ENCODE peak calls at places on chromosomes 16 and 17, in nine cellular contexts. D is K562, L is breast epithelium, W is esophagus squamous epithelium, O is suprapubic skin, G is body of pancreas, F is endothelial cell of umbilical vein, M is sigmoid colon, C is adrenal gland. R is an unnamed sample. For H3K36me3, the result is how much of the 10 kb centered on the place peaks cover.

GRCh38 chr16:90077757-90078593 is 844 bp upstream of the PRDM7 start:
- DNase-seq in M (no peak), G (peak), O (no peak), L (peak), W (no peak), F (peak), D (peak), C (no peak), R (no peak)

GRCh38 chr16:67598527-67598926 is 36.2 kb downstream of the CTCF start:
- DNase-seq in G (no peak), L (no peak), M (no peak), D (no peak), O (no peak), F (no peak), C (no peak), W (no peak), R (no peak)

GRCh38 chr16:526181-527014 is 1.1 kb upstream of the CAPN15 start:
- DNase-seq in F (no peak), G (peak), M (peak), D (peak), C (peak), L (peak), W (no peak), O (no peak), R (peak)

GRCh38 chr17:43778337-43779144 is at the start of gene DUSP3:
- DNase-seq in G (peak), F (peak), O (peak), W (peak), L (peak), D (peak), C (peak), M (peak), R (peak)

GRCh38 chr17:29567362-29568330 is 809 bp upstream of the ABHD15 start:
- DNase-seq in G (peak), L (no peak), W (no peak), O (peak), F (peak), M (peak), C (peak), D (peak), R (peak)

GRCh38 chr17:50476545-50477315 is 1.9 kb upstream of the RSAD1 start:
- DNase-seq in M (no peak), C (peak), F (no peak), L (no peak), D (no peak), O (no peak), G (peak), W (no peak), R (no peak)

GRCh38 chr16:101586-101985 is 23.6 kb downstream of the MPG start:
- DNase-seq in G (no peak), L (no peak), D (no peak), O (no peak), M (no peak), C (no peak), F (no peak), W (no peak), R (no peak)

GRCh38 chr16:54657709-54658102 is 273.0 kb upstream of the IRX5 start:
- DNase-seq in G (no peak), W (no peak), C (no peak), D (no peak), O (no peak), L (no peak), F (no peak), M (no peak), R (no peak)

GRCh38 chr17:7914771-7915610 is 1.1 kb downstream of the RNF227 start:
- DNase-seq in F (peak), M (peak), D (no peak), O (no peak), L (peak), W (no peak), C (peak), G (peak), R (peak)

GRCh38 chr16:49854227-49855203 is 1.4 kb downstream of the ZNF423 start:
- DNase-seq in G (peak), L (no peak), D (no peak), C (peak), M (peak), W (no peak), F (peak), O (no peak), R (peak)

GRCh38 chr17:37714897-37715296 is 30.0 kb downstream of the HNF1B start:
- DNase-seq in F (no peak), W (no peak), C (no peak), G (no peak), L (no peak), D (no peak), M (no peak), O (no peak), R (no peak)

GRCh38 chr16:79767597-79768280 is 167.2 kb upstream of the MAF start:
- DNase-seq in O (no peak), F (no peak), D (no peak), G (peak), L (no peak), C (peak), M (no peak), W (no peak), R (no peak)

GRCh38 chr16:17176199-17176598 is 294.6 kb downstream of the XYLT1 start:
- DNase-seq in W (no peak), C (no peak), F (no peak), G (no peak), O (no peak), M (no peak), L (no peak), D (no peak), R (no peak)

GRCh38 chr17:12985431-12986285 is 32.2 kb downstream of the ELAC2 start:
- DNase-seq in F (no peak), W (no peak), L (no peak), C (no peak), M (no peak), G (no peak), D (no peak), O (no peak), R (no peak)

GRCh38 chr17:82528484-82529265 is 9.1 kb downstream of the FOXK2 start:
- DNase-seq in O (peak), F (peak), W (no peak), L (peak), C (peak), G (peak), D (no peak), M (peak), R (peak)

GRCh38 chr17:56478836-56479447 is 114.6 kb upstream of the NOG start:
- DNase-seq in G (peak), L (no peak), D (peak), O (no peak), W (no peak), M (no peak), F (peak), C (peak), R (no peak)

GRCh38 chr17:80803451-80804428 is 187.9 kb upstream of the CHMP6 start:
- DNase-seq in W (no peak), L (no peak), O (no peak), M (no peak), F (no peak), C (no peak), G (no peak), D (no peak), R (no peak)

GRCh38 chr17:35345926-35346771 is 27.3 kb downstream of the SLFN11 start:
- DNase-seq in W (no peak), M (peak), C (peak), D (peak), F (peak), O (peak), L (peak), G (peak), R (peak)

DNA sequence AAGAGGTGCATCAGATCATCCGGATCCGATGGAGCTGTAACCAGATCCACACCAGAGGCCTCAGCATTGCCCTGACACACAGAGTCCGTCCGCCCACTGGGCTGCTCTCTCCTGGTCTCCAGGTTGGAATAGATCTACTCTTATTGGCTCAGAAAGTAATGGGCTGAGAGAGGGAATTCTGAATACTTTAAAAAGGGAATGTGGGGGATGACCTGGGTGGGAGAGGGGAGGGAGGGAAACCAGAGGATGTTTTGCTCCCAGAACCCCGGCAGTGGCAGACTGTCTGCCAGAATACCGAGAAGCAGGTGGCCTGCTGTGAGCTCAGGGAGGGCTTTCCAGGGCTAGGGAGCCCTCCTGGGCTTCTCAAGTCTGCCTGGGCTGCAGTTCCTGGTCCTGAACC is 126.5 kb downstream of the ENGASE start:
- DNase-seq in C (no peak), W (no peak), L (no peak), M (no peak), D (no peak), G (no peak), F (no peak), O (no peak), R (no peak)
- H3K36me3 ChIP-seq in C (under half), W (under half), L (under half), M (under half), D (under half), G (under half), F (under half), O (under half), R (under half)

GRCh38 chr16:2252806-2253148 is 1.4 kb upstream of the ECI1 start:
- DNase-seq in F (no peak), M (no peak), O (no peak), L (no peak), D (no peak), G (no peak), W (no peak), C (no peak), R (no peak)

GRCh38 chr16:2253293-2253692 is 1.9 kb upstream of the ECI1 start:
- DNase-seq in W (no peak), D (no peak), G (no peak), O (no peak), F (no peak), C (no peak), L (no peak), M (no peak), R (no peak)

GRCh38 chr16:2246301-2246885 is 5.0 kb downstream of the ECI1 start:
- DNase-seq in O (no peak), F (no peak), M (no peak), C (no peak), D (no peak), G (no peak), W (no peak), L (no peak), R (no peak)

GRCh38 chr16:2250652-2251280 is 621 bp downstream of the ECI1 start:
- DNase-seq in C (peak), F (peak), G (peak), D (no peak), O (peak), M (peak), L (no peak), W (no peak), R (no peak)

GRCh38 chr16:2251281-2252111 is at the start of gene ECI1:
- DNase-seq in G (peak), L (peak), D (peak), C (peak), F (peak), W (peak), M (peak), O (peak), R (peak)
- TF ChIP-seq POLR2A in G (peak), L (no peak), D (peak), C (peak), F (peak), W (no peak), M (peak), O (peak), R (peak)

GRCh38 chr17:32356378-32356743 is 6.4 kb downstream of the ZNF207 start:
- DNase-seq in G (no peak), O (no peak), D (no peak), C (no peak), W (no peak), M (no peak), F (no peak), L (no peak), R (no peak)

GRCh38 chr17:32356750-32357149 is 6.8 kb downstream of the ZNF207 start:
- DNase-seq in D (no peak), W (no peak), C (no peak), G (no peak), L (no peak), O (no peak), M (no peak), F (no peak), R (no peak)

GRCh38 chr17:32355649-32356377 is 5.9 kb downstream of the ZNF207 start:
- DNase-seq in G (no peak), W (no peak), F (peak), C (no peak), M (no peak), D (no peak), O (no peak), L (no peak), R (no peak)

GRCh38 chr17:32357615-32358014 is 7.7 kb downstream of the ZNF207 start:
- DNase-seq in M (no peak), D (no peak), C (no peak), W (no peak), O (no peak), L (no peak), G (no peak), F (no peak), R (no peak)

GRCh38 chr17:32361270-32361669 is 11.3 kb downstream of the ZNF207 start:
- DNase-seq in C (no peak), F (no peak), L (no peak), O (no peak), G (no peak), W (no peak), M (no peak), D (no peak), R (no peak)
- H3K36me3 ChIP-seq in C (under half), F (under half), L (under half), O (half or more), G (under half), W (half or more), M (half or more), D (half or more), R (under half)

GRCh38 chr17:64531955-64532371 is 25.2 kb downstream of the CEP95 start:
- DNase-seq in C (peak), L (no peak), G (no peak), F (no peak), O (no peak), W (no peak), D (no peak), M (no peak), R (no peak)

GRCh38 chr17:64535357-64535756 is 28.6 kb downstream of the CEP95 start:
- DNase-seq in G (no peak), O (no peak), W (no peak), D (no peak), F (peak), M (no peak), L (no peak), C (no peak), R (no peak)

GRCh38 chr17:64532409-64532808 is 25.6 kb downstream of the CEP95 start:
- DNase-seq in F (no peak), W (no peak), O (no peak), D (no peak), M (no peak), C (no peak), L (no peak), G (no peak), R (no peak)

GRCh38 chr17:64533784-64534183 is 27.0 kb downstream of the CEP95 start:
- DNase-seq in L (no peak), G (no peak), W (no peak), F (peak), C (no peak), D (peak), M (no peak), O (no peak), R (no peak)

GRCh38 chr17:64534187-64534586 is 27.4 kb downstream of the CEP95 start:
- DNase-seq in O (no peak), M (no peak), W (no peak), D (no peak), L (no peak), F (peak), C (no peak), G (no peak), R (no peak)
- TF ChIP-seq POLR2A in O (no peak), M (no peak), W (no peak), D (no peak), L (no peak), F (peak), C (no peak), G (no peak), R (no peak)

GRCh38 chr17:17827826-17828621 is 8.8 kb downstream of the SREBF1 start:
- DNase-seq in D (no peak), O (no peak), W (no peak), L (no peak), M (no peak), C (no peak), G (no peak), F (no peak), R (no peak)

GRCh38 chr17:17832040-17832363 is 4.8 kb downstream of the SREBF1 start:
- DNase-seq in C (no peak), D (no peak), G (no peak), F (no peak), L (no peak), O (no peak), W (no peak), M (no peak), R (no peak)

GRCh38 chr17:17831208-17832039 is 5.4 kb downstream of the SREBF1 start:
- DNase-seq in L (no peak), O (no peak), F (no peak), W (no peak), G (no peak), D (no peak), C (peak), M (no peak), R (no peak)

GRCh38 chr17:17830740-17831207 is 6.0 kb downstream of the SREBF1 start:
- DNase-seq in W (no peak), O (no peak), D (no peak), L (no peak), F (no peak), M (no peak), G (peak), C (peak), R (no peak)

DNA sequence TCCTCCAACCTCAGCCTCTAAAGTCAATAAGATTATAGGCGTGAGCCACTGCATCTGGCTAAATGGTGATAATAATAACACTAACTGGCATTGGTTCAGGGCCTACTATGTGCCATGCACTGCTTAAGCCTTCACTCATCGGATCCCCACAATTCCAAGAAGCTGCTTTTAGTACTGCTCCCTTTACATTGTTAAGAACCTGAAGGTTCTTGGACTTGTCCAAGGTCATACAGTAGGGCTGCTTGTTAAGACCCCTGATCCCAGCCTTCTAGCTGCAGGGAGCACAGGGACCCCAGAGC is 6.6 kb downstream of the SREBF1 start:
- DNase-seq in C (no peak), F (no peak), D (no peak), G (no peak), M (no peak), L (no peak), O (no peak), W (no peak), R (no peak)
- H3K36me3 ChIP-seq in C (under half), F (under half), D (half or more), G (under half), M (under half), L (under half), O (under half), W (under half), R (under half)

GRCh38 chr17:4997302-4998026 is at the start of the genes INCA1 and KIF1C:
- DNase-seq in G (peak), F (peak), O (peak), C (peak), W (peak), D (peak), L (peak), M (peak), R (peak)
- TF ChIP-seq POLR2A in G (peak), F (peak), O (no peak), C (peak), W (no peak), D (peak), L (peak), M (peak), R (no peak)

DNA sequence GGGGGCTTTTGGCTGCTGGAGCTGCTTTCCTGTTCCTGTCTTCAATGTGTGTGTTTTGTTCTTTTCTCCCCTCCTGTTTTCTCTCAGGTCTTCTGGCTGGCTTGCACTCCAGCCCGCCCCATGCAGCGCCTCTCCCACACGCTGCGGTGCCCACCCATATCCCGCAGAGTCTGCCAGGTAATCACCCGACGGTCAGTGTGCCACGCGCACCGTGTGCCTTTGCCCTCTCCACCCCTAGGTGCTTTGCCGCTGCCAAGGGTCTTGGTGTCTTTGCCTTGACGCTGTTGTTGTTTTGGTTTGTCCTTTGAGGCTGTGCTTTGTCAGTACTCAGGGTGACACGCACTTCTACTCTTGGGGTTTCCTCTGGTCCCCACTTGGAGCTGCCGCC is 30.0 kb downstream of the UBN1 start:
- DNase-seq in C (no peak), G (no peak), M (no peak), F (no peak), W (no peak), L (no peak), D (no peak), O (no peak), R (no peak)
- H3K36me3 ChIP-seq in C (under half), G (under half), M (half or more), F (half or more), W (half or more), L (under half), D (half or more), O (half or more), R (under half)

DNA sequence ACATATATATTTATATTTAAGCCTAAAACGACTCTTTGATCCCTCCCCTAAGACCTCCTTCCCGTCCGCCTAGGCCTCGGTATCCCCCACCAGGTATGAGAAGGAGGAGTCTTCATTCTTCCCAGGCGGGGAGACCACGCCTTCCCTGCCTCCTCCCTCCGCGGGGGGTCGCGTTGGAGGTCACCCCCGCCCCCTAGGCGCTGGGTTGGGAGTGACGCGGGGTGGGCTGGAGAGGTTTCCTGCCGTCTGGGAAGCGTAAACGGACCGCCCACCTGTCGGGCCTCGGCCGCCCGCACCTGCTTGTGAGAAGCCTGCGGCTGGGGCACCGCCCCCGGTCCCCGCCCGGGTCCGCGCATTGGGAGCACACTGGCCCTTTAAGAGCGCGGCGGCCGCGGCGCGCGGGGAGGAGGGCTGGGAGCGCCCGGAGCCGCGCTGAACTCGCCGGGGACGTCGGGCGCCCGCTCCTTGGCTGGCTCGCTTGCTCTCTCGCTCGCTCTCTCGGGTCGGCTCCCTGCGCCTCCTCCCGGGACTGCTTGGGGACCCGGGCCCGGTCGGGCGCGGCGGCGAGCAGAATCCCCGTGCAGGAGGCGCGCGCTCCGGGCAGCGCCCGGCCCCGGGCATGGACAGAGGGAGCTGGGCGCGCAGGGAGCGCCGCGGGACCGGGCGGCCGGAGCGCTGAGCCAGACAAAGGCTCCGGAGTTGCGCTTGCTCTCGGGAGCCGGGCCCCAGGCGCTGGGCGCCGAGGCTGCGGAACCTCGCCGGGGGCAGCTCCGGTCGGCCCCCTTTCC is at the start of gene MMP15:
- DNase-seq in C (peak), D (peak), O (peak), F (peak), M (peak), W (peak), L (peak), G (peak), R (peak)
- TF ChIP-seq POLR2A in C (peak), D (no peak), O (no peak), F (no peak), M (no peak), W (no peak), L (no peak), G (peak), R (peak)

GRCh38 chr17:3896108-3897099 is 3.6 kb upstream of the CAMKK1 start:
- DNase-seq in G (peak), L (no peak), C (peak), F (no peak), W (no peak), M (no peak), D (no peak), O (no peak), R (no peak)
- H3K36me3 ChIP-seq in G (under half), L (under half), C (under half), F (under half), W (under half), M (under half), D (under half), O (under half), R (under half)